ENCODE peak calls at places on chromosome 2, in six cellular contexts. One of them, this sample, is unnamed.

GRCh38 chr2:240502430-240503121 is 55.2 kb downstream of the ANKMY1 start:
- ATAC-seq in T-cell: no peak
- ATAC-seq in pancreas: no peak
- ATAC-seq in stimulated activated naive CD8-positive, alpha-beta T cell treated with anti-CD3 and anti-CD28 coated beads, Interleukin-15, amount 100 ng/mL, for 72 hours: no peak
- ATAC-seq in Panc1: no peak
- ATAC-seq in CD4-positive, alpha-beta T cell: no peak
- ATAC-seq in this sample: no peak

GRCh38 chr2:163752252-163752651 is 16.4 kb upstream of the FIGN start:
- ATAC-seq in T-cell: no peak
- ATAC-seq in stimulated activated naive CD8-positive, alpha-beta T cell treated with anti-CD3 and anti-CD28 coated beads, Interleukin-15, amount 100 ng/mL, for 72 hours: no peak
- ATAC-seq in CD4-positive, alpha-beta T cell: no peak
- ATAC-seq in pancreas: no peak
- ATAC-seq in Panc1: no peak
- ATAC-seq in this sample: no peak

GRCh38 chr2:200026312-200026711 is 70.9 kb downstream of the MAIP1 start:
- ATAC-seq in T-cell: no peak
- ATAC-seq in Panc1: no peak
- ATAC-seq in pancreas: no peak
- ATAC-seq in CD4-positive, alpha-beta T cell: no peak
- ATAC-seq in stimulated activated naive CD8-positive, alpha-beta T cell treated with anti-CD3 and anti-CD28 coated beads, Interleukin-15, amount 100 ng/mL, for 72 hours: no peak
- ATAC-seq in this sample: no peak

GRCh38 chr2:109260886-109261700 is 132.1 kb downstream of the SH3RF3 start:
- ATAC-seq in pancreas: peak
- ATAC-seq in CD4-positive, alpha-beta T cell: no peak
- ATAC-seq in stimulated activated naive CD8-positive, alpha-beta T cell treated with anti-CD3 and anti-CD28 coated beads, Interleukin-15, amount 100 ng/mL, for 72 hours: peak
- ATAC-seq in Panc1: peak
- ATAC-seq in T-cell: no peak
- ATAC-seq in this sample: no peak

GRCh38 chr2:158732573-158733429 is 62.3 kb upstream of the DAPL1 start:
- ATAC-seq in pancreas: no peak
- ATAC-seq in T-cell: no peak
- ATAC-seq in stimulated activated naive CD8-positive, alpha-beta T cell treated with anti-CD3 and anti-CD28 coated beads, Interleukin-15, amount 100 ng/mL, for 72 hours: no peak
- ATAC-seq in Panc1: no peak
- ATAC-seq in CD4-positive, alpha-beta T cell: no peak
- ATAC-seq in this sample: no peak

GRCh38 chr2:18950598-18950933 is 361.2 kb upstream of the NT5C1B start:
- ATAC-seq in pancreas: no peak
- ATAC-seq in stimulated activated naive CD8-positive, alpha-beta T cell treated with anti-CD3 and anti-CD28 coated beads, Interleukin-15, amount 100 ng/mL, for 72 hours: no peak
- ATAC-seq in Panc1: peak
- ATAC-seq in CD4-positive, alpha-beta T cell: no peak
- ATAC-seq in T-cell: no peak
- ATAC-seq in this sample: no peak

GRCh38 chr2:176149484-176150337 is 1.6 kb upstream of the HOXD4 start:
- ATAC-seq in CD4-positive, alpha-beta T cell: no peak
- ATAC-seq in stimulated activated naive CD8-positive, alpha-beta T cell treated with anti-CD3 and anti-CD28 coated beads, Interleukin-15, amount 100 ng/mL, for 72 hours: no peak
- ATAC-seq in Panc1: no peak
- ATAC-seq in pancreas: no peak
- ATAC-seq in T-cell: no peak
- ATAC-seq in this sample: no peak

GRCh38 chr2:68789603-68790002 is 55.0 kb downstream of the ARHGAP25 start:
- ATAC-seq in stimulated activated naive CD8-positive, alpha-beta T cell treated with anti-CD3 and anti-CD28 coated beads, Interleukin-15, amount 100 ng/mL, for 72 hours: peak
- ATAC-seq in CD4-positive, alpha-beta T cell: peak
- ATAC-seq in T-cell: peak
- ATAC-seq in Panc1: no peak
- ATAC-seq in pancreas: no peak
- ATAC-seq in this sample: peak

GRCh38 chr2:218805627-218806026 is 23.7 kb downstream of the CYP27A1 start:
- ATAC-seq in stimulated activated naive CD8-positive, alpha-beta T cell treated with anti-CD3 and anti-CD28 coated beads, Interleukin-15, amount 100 ng/mL, for 72 hours: no peak
- ATAC-seq in CD4-positive, alpha-beta T cell: no peak
- ATAC-seq in T-cell: no peak
- ATAC-seq in pancreas: peak
- ATAC-seq in Panc1: peak
- ATAC-seq in this sample: no peak

This sample was measured in activated T-helper 17 cell treated with anti-CD3 and anti-CD28 coated beads, Interleukin-2, amount 50 U/mL, for 72 hours.